ENCODE peak calls at places on chromosomes 2 and 18, in six cellular contexts. V is K562, R is HEK293T, T is GM12878, K is A549, Z is IMR-90. A is an unnamed sample.
A peak's percentile ranks its signal among the peaks of the same experiment; 100 is the strongest.

GRCh38 chr2:121242175-121242875 is 42.7 kb downstream of the TFCP2L1 start:
- DNase-seq in V (no peak), R (no peak), T (no peak), K (no peak), Z (no peak), A (no peak)

GRCh38 chr2:169877406-169877805 is 50.2 kb downstream of the UBR3 start:
- DNase-seq in V (no peak), R (no peak), T (no peak), K (peak; percentile 54), Z (peak; percentile 33), A (peak; percentile 31)

GRCh38 chr2:29242621-29243375 is 127.6 kb downstream of the CLIP4 start:
- DNase-seq in V (no peak), R (no peak), T (no peak), K (no peak), Z (no peak), A (no peak)

GRCh38 chr2:230891509-230891908 is 26.8 kb downstream of the ITM2C start:
- DNase-seq in V (no peak), R (no peak), T (no peak), K (no peak), Z (no peak), A (no peak)

GRCh38 chr2:51108794-51109193 is 76.9 kb upstream of the NRXN1 start:
- DNase-seq in V (no peak), R (no peak), T (no peak), K (no peak), Z (no peak), A (no peak)

GRCh38 chr2:135798762-135799161 is 38.2 kb downstream of the LCT start:
- DNase-seq in V (no peak), R (no peak), T (no peak), K (peak; percentile 22), Z (no peak), A (no peak)

GRCh38 chr2:172972005-172972619 is 103.5 kb upstream of the MAP3K20 start:
- DNase-seq in V (peak; percentile 72), R (peak; percentile 78), T (no peak), K (peak; percentile 52), Z (peak; percentile 48), A (peak; percentile 52)

GRCh38 chr2:21819475-21819874 is 695.7 kb downstream of the TDRD15 start:
- DNase-seq in V (no peak), R (no peak), T (no peak), K (no peak), Z (peak; percentile 83), A (no peak)

GRCh38 chr2:135227386-135227785 is 175.3 kb downstream of the RAB3GAP1 start:
- DNase-seq in V (no peak), R (no peak), T (no peak), K (no peak), Z (peak; percentile 60), A (no peak)

GRCh38 chr18:58615150-58616132 is 13.4 kb downstream of the ALPK2 start:
- DNase-seq in V (no peak), R (no peak), T (peak; percentile 88), K (no peak), Z (peak; percentile 30), A (no peak)

GRCh38 chr2:235769046-235769445 is 275.2 kb downstream of the AGAP1 start:
- DNase-seq in V (no peak), R (no peak), T (no peak), K (no peak), Z (no peak), A (no peak)

GRCh38 chr2:157194844-157195243 is 62.7 kb upstream of the GALNT5 start:
- DNase-seq in V (no peak), R (no peak), T (no peak), K (no peak), Z (no peak), A (no peak)

GRCh38 chr2:164677733-164678132 is 56.5 kb upstream of the GRB14 start:
- DNase-seq in V (no peak), R (no peak), T (no peak), K (no peak), Z (no peak), A (no peak)

GRCh38 chr18:45974088-45974536 is 7.0 kb upstream of the EPG5 start:
- DNase-seq in V (peak; percentile 13), R (peak; percentile 34), T (peak; percentile 32), K (peak; percentile 74), Z (peak; percentile 86), A (peak; percentile 67)

DNA sequence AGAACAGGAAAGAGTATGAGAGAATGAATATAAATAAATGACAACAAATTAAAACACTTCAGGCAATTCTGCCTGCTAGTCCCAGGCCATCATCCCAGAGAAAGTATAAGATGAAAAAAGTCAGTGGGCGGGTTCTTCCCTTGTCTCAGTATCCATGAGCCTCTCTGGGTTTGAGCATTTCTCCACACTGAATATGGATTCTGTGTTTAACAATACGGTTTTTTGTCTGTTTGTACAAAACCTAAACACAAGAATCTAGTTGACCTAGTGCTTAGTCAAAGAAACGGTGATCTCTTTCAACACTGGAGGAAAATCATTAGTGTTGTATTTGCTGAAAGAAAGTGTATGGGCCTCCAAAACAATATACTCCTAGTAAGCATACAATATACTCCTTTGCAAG is 10.0 kb downstream of the SUCLG1 start:
- DNase-seq in V (no peak), R (no peak), T (no peak), K (no peak), Z (no peak), A (peak; percentile 38)
- TF ChIP-seq BHLHE40 in V (no peak), R (no peak), T (no peak), K (no peak), Z (no peak), A (no peak)

GRCh38 chr18:10346786-10347415 is 107.5 kb upstream of the APCDD1 start:
- DNase-seq in V (no peak), R (no peak), T (no peak), K (no peak), Z (no peak), A (no peak)

GRCh38 chr18:10340821-10341220 is 113.6 kb upstream of the APCDD1 start:
- DNase-seq in V (no peak), R (no peak), T (no peak), K (no peak), Z (no peak), A (no peak)

DNA sequence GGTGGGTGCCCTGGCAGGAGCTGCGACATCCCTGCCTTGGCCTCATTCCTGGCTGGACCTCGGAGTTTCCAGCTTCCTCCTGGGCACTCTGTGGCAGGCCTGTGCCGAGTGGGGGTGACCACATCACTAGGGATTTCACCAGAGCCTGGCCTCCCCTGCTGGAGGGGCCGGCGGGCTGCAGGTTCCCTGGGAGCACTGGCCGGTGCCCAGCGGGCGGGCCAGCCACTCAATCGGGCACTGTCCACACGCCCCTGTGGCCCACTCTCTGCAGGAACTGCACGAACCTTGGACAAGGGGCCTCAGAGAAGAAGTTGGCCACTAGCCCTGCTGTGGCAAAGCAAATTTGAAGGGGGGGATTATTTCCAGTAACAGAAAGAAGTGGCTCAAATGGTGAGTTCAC is 110.7 kb upstream of the APCDD1 start:
- DNase-seq in V (no peak), R (no peak), T (no peak), K (no peak), Z (no peak), A (no peak)
- TF ChIP-seq BHLHE40 in V (no peak), R (no peak), T (no peak), K (no peak), Z (no peak), A (no peak)

GRCh38 chr2:216971632-216972031 is 111.8 kb upstream of the TNP1 start:
- DNase-seq in V (no peak), R (no peak), T (no peak), K (no peak), Z (no peak), A (no peak)

GRCh38 chr2:216970369-216970915 is 110.6 kb upstream of the TNP1 start:
- DNase-seq in V (no peak), R (no peak), T (no peak), K (no peak), Z (no peak), A (no peak)

DNA sequence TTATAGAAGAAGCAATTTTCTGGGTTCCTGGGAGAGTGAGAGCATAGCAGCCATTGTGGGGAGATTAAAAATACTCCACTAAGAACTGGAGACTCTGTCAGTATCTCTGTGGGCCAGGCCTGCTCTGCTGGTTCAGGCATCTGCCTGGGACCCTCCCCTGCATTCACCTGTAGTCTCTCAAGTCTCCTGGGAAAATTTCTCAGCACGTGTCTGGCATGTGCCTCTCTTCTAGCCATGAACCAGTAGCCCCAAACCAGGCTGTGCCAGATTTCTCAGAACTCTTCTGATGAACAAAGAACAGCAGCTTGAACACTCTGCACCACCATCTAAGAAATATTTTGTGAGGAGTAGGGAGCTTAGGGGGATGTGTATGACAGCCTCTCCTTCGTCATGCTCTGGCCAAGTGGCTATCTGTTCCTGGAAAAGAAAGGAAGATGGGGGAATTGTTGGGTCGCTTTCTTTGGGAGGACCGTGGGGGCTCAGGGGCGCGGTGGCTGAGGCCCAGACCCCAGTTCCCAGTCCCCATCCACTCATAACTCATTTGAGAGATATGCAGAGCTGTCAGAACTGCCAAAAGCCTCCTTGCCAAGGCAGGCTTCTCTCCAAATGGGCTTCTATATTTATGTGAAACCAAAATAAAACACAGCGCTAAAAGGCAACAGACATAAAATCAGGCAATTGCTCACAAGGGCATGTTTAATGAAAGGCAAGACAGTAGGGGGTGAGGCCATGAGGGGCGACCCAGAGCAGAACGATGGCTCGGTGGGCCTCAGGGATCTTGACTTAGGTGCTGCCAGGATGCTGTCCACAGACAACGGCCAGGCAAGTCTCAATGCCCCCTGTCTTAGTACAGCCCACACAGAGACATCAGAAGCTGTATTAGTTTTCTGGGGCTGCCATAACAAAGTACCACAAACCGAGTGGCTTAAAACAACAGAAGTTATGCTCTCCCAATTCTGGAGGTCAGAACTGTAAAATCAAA is 114.7 kb upstream of the TNP1 start:
- DNase-seq in V (no peak), R (no peak), T (no peak), K (no peak), Z (no peak), A (no peak)
- TF ChIP-seq BHLHE40 in V (no peak), R (no peak), T (no peak), K (no peak), Z (no peak), A (no peak)

GRCh38 chr2:180980943-180981898 is 816 bp downstream of the UBE2E3 start:
- DNase-seq in V (no peak), R (peak; percentile 26), T (no peak), K (peak; percentile 18), Z (peak; percentile 44), A (no peak)
- TF ChIP-seq BHLHE40 in V (no peak), R (no peak), T (no peak), K (no peak), Z (no peak), A (no peak)

DNA sequence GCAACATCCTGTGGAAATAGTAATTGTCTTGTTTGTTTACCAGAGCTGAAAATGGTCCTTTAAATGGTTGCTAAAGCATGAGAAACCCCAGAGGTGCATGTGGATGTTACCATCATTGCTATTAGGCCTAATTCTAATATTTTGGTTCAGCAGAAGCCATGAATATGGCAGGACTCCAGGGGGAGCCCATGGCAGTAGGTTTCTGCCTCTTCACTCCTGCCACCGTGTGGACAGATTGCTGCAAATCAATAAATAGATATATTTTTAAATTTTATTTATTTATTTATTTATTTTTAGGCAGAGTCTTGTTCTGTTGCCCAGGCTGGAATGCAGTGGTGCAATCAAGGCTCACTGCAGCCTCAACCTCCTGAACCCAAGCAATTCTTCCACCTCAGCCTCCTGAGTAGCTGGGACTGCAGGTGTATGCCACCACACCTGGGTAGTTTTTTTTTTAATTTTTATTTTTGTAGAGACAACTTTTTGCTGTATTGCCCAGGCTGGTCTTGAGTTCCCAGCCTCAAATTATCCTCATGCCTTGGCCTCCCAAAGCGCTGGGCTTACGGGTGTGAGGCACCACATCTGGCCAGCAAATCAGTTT is 54.9 kb upstream of the CAPN13 start:
- DNase-seq in V (peak; percentile 41), R (peak; percentile 57), T (no peak), K (peak; percentile 87), Z (peak; percentile 73), A (peak; percentile 79)
- TF ChIP-seq BHLHE40 in V (no peak), R (no peak), T (no peak), K (no peak), Z (no peak), A (no peak)